ENCODE peak calls at places on chromosomes 2 and 18, in four cellular contexts. L, P, F and V are unnamed samples.

GRCh38 chr18:35605686-35606417 is 24.3 kb downstream of the GALNT1 start:
- DNase-seq in L (no peak), P (no peak), F (no peak), V (peak; percentile 27)

GRCh38 chr2:125711081-125711480 is 944.9 kb upstream of the GYPC start:
- DNase-seq in L (no peak), P (no peak), F (no peak), V (no peak)

GRCh38 chr18:25056456-25056855 is 295.5 kb downstream of the ZNF521 start:
- DNase-seq in L (no peak), P (no peak), F (no peak), V (no peak)

GRCh38 chr18:22285299-22286140 is 116.1 kb downstream of the GATA6 start:
- DNase-seq in L (no peak), P (no peak), F (no peak), V (no peak)

GRCh38 chr2:88654714-88655113 is 27.4 kb upstream of the EIF2AK3 start:
- DNase-seq in L (no peak), P (no peak), F (no peak), V (peak; percentile 37)

GRCh38 chr2:74576151-74576755 is 21.7 kb downstream of the DOK1 start:
- DNase-seq in L (no peak), P (no peak), F (no peak), V (no peak)

GRCh38 chr18:69951182-69951581 is 3.5 kb upstream of the CD226 start:
- DNase-seq in L (no peak), P (no peak), F (no peak), V (peak; percentile 32)

GRCh38 chr2:120777787-120778186 is 42.1 kb downstream of the GLI2 start:
- DNase-seq in L (no peak), P (no peak), F (no peak), V (no peak)

GRCh38 chr2:236177604-236177966 is 9.4 kb upstream of the GBX2 start:
- DNase-seq in L (no peak), P (peak; percentile 70), F (no peak), V (no peak)

DNA sequence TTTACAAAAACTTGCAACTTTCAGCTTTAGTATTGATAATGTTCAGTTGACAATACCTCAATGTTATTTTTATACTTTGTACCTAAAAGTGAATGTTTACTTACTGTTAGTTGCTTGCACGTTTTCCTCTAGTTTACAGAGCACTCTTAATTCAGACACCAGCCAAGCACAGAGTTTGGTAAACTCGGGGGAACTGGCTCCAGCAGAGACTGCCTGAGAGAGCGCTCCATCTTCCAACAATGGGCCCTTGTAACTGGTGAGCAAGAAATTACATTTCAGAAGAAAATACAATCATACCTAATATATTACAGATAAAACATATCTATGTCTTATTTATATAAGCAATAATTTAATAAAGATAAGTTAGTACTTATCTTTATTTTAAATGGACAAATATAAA is 3.7 kb downstream of the FAM98A start:
- DNase-seq in L (no peak), P (no peak), F (no peak), V (no peak)
- H3K4me3 ChIP-seq in L (no peak overlapping the region), P (no peak overlapping the region), F (no peak overlapping the region), V (no peak overlapping the region)

DNA sequence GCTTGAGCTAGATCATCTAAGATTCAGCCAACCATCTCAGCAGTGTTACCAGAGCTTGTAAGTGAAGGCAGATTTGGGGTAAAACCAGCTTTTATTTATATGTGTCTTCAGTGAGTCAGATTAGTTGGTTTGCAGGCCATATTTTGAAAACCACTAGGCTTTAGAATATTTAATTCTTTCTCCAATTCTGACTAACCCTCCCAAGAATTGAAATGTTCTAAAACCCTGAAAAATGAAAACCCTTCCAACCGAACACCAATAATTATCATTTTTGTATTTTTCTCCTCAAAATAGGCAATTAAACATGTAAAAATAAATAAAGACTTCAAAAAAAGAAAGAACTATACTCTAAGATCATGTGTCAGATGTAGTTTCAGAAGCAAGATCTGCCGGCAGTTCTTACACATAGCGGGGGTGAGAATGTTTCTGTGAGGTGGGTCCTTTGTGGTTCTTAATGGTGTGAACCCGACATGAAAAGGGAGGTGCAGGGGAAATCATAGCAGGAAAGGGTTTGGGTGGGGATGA is 14.2 kb downstream of the PLEK start:
- DNase-seq in L (no peak), P (no peak), F (no peak), V (no peak)
- H3K4me3 ChIP-seq in L (no peak overlapping the region), P (no peak overlapping the region), F (no peak overlapping the region), V (no peak overlapping the region)

DNA sequence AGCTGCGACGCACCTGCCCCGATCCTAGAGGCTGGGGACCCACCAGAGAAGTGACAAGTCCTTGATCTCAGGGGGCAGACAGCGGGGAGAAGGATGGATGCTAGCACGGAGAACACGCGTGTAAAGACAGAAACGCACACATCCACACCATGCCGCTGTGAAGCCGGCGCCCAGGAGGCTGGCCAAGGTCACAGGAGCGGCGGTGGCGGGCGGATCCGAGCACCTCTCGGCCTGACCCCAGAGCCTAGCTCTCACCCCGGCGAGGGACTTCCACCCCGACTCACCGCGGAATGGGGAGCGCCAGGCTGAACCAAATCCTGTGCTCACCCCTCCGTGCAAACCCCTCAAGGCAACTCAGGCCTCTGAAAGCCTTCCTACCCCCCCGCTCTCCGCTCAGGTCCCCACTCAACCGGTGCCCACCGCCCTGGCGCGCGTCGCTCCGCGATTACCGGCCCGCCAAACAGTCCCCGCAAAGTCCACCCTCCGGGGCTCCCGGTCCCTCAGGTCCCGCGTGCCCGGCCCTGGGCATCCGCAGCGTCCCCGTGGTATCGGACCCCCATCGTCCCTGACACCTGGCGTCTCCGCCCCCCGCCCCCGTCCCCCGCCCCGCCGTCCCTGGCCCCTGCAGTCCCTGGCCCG is 455 bp upstream of the LRRFIP1 start:
- DNase-seq in L (no peak), P (no peak), F (no peak), V (no peak)
- H3K4me3 ChIP-seq in L (no peak overlapping the region), P (no peak overlapping the region), F (peak overlapping the region; percentile 34), V (peak overlapping the region; percentile 63)

DNA sequence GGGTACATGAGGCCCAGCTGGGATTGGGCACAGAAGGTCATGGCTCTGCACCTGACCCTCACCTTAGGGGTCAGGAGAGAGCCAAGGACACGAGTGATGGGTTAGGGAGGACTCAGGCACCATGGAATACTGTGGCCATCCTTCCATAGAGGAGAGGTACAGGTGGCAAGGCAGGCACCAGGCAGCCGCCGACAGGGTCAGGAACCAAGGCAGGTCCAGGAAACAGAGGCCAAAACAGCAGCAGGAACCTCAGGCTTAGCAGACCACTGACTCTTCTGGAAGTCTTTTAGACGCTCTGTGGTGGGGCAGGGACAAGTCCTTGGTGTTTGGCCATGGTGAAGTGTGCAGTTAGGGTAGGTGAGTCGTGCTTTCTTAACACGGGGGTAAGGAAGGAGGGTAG is 128.0 kb downstream of the NEDD4L start:
- DNase-seq in L (no peak), P (no peak), F (no peak), V (no peak)
- H3K4me3 ChIP-seq in L (no peak overlapping the region), P (no peak overlapping the region), F (no peak overlapping the region), V (no peak overlapping the region)

DNA sequence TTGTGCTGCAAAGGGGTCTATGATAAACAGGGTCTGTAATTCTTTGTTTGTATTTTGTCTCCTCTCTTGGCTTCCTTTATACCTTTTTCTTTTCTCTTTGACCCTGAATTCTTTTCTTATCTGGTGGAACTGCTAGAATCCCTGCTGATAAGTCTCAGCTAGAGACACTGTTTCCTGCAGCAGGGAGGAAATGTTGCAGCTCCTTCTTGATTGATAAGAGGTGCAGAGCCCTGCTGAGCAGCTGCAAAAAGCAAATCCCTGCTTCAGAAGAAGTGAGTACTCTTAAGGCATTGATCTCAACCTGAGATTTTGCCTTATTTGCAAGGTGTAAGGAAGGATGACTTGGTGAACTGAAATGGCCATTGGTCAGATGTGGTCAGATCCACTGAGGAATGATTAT is 167.8 kb downstream of the NUP35 start:
- DNase-seq in L (no peak), P (no peak), F (no peak), V (no peak)
- H3K4me3 ChIP-seq in L (no peak overlapping the region), P (no peak overlapping the region), F (no peak overlapping the region), V (no peak overlapping the region)